ENCODE peak calls at places on chromosomes 12 and 14, in seven cellular contexts. Y, E, Q, U, I, W and C are unnamed samples.

GRCh38 chr12:89236237-89236636 is 116.1 kb downstream of the DUSP6 start:
- DNase-seq in Y (no peak), E (peak), Q (peak), U (no peak), I (no peak), W (peak), C (no peak)

GRCh38 chr12:132776816-132777568 is 15.4 kb upstream of the ANKLE2 start:
- DNase-seq in Y (no peak), E (peak), Q (no peak), U (no peak), I (no peak), W (peak), C (no peak)

GRCh38 chr14:29421156-29421728 is 506.4 kb downstream of the PRKD1 start:
- DNase-seq in Y (no peak), E (no peak), Q (no peak), U (no peak), I (no peak), W (no peak), C (no peak)

GRCh38 chr12:38543151-38543550 is 226.6 kb downstream of the ALG10B start:
- DNase-seq in Y (no peak), E (no peak), Q (peak), U (no peak), I (no peak), W (no peak), C (no peak)

GRCh38 chr14:47273939-47274338 is 401.5 kb downstream of the MDGA2 start:
- DNase-seq in Y (no peak), E (no peak), Q (no peak), U (no peak), I (no peak), W (no peak), C (no peak)

GRCh38 chr12:30828686-30829085 is 73.9 kb upstream of the CAPRIN2 start:
- DNase-seq in Y (no peak), E (no peak), Q (no peak), U (no peak), I (no peak), W (no peak), C (no peak)

GRCh38 chr12:14723763-14724162 is 27.4 kb upstream of the GUCY2C start:
- DNase-seq in Y (peak), E (peak), Q (peak), U (no peak), I (no peak), W (peak), C (peak)

GRCh38 chr14:101062065-101062450 is 158.5 kb upstream of the RTL1 start:
- DNase-seq in Y (no peak), E (no peak), Q (no peak), U (peak), I (peak), W (no peak), C (no peak)

GRCh38 chr12:65779946-65780345 is 44.3 kb upstream of the HMGA2 start:
- DNase-seq in Y (no peak), E (no peak), Q (no peak), U (no peak), I (no peak), W (no peak), C (no peak)

GRCh38 chr12:109758406-109759075 is 44.9 kb downstream of the FAM222A start:
- DNase-seq in Y (no peak), E (no peak), Q (no peak), U (peak), I (no peak), W (no peak), C (no peak)

GRCh38 chr12:122166422-122167327 is 7.3 kb downstream of the IL31 start:
- DNase-seq in Y (no peak), E (no peak), Q (no peak), U (no peak), I (peak), W (no peak), C (no peak)

GRCh38 chr14:68740798-68741480 is 51.9 kb downstream of the ZFP36L1 start:
- DNase-seq in Y (no peak), E (no peak), Q (no peak), U (no peak), I (no peak), W (no peak), C (no peak)
- TF ChIP-seq CTCF in Y (no peak), E (no peak), Q (no peak), U (no peak), I (no peak), W (no peak), C (no peak)

GRCh38 chr12:45213107-45213506 is 2.8 kb upstream of the ANO6 start:
- DNase-seq in Y (no peak), E (no peak), Q (no peak), U (no peak), I (no peak), W (no peak), C (no peak)

GRCh38 chr12:45215419-45216296 is at the start of gene ANO6:
- DNase-seq in Y (peak), E (peak), Q (peak), U (peak), I (peak), W (peak), C (peak)

GRCh38 chr12:45214071-45214470 is 1.8 kb upstream of the ANO6 start:
- DNase-seq in Y (no peak), E (no peak), Q (no peak), U (no peak), I (no peak), W (no peak), C (no peak)

GRCh38 chr12:45216297-45216982 is 545 bp downstream of the ANO6 start:
- DNase-seq in Y (no peak), E (peak), Q (peak), U (no peak), I (peak), W (peak), C (peak)

DNA sequence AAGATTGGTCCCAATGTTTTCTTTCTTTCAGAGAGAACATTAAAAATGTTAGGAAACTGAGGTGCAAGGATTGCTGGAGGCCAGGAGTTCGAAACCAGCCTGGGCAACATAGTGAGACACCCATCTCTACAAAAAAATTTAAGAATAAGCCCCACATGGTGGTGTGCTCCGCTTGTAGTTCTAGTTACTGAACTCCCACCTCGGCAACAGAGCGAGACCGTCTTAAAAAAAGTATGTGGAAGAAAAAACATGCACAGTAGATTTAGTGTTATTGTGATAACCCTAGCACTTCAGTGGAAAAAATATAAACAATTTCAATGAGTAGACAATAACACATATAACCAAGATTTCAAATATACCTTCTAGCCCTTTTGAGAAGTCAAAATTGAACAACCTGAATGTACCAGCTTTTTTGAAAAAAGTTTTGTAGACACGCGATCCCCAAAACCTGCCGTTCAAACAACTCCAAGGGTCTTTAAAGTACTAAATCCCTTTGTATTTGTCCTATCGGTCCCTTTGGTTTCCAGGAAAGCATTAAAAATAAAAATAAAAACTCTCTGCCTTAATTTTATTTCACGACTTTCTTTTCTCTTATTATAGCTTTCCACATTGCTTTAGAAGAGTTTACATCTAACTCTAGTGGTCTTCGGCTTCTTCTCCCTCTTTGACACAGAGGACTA is 1.0 kb upstream of the ANO6 start:
- DNase-seq in Y (no peak), E (peak), Q (no peak), U (no peak), I (no peak), W (peak), C (no peak)
- TF ChIP-seq CTCF in Y (no peak), E (no peak), Q (no peak), U (no peak), I (no peak), W (no peak), C (no peak)

GRCh38 chr14:97944380-97944779 is 1147.2 kb downstream of the VRK1 start:
- DNase-seq in Y (no peak), E (no peak), Q (no peak), U (no peak), I (no peak), W (no peak), C (no peak)

GRCh38 chr14:97943619-97944018 is 1146.4 kb downstream of the VRK1 start:
- DNase-seq in Y (no peak), E (no peak), Q (no peak), U (no peak), I (no peak), W (no peak), C (no peak)

GRCh38 chr14:97946291-97946690 is 1149.1 kb downstream of the VRK1 start:
- DNase-seq in Y (no peak), E (no peak), Q (no peak), U (no peak), I (no peak), W (no peak), C (peak)

GRCh38 chr14:97948841-97949240 is 1151.7 kb downstream of the VRK1 start:
- DNase-seq in Y (no peak), E (no peak), Q (no peak), U (no peak), I (no peak), W (no peak), C (no peak)
- TF ChIP-seq CTCF in Y (no peak), E (no peak), Q (no peak), U (no peak), I (no peak), W (no peak), C (no peak)

GRCh38 chr14:45678163-45678562 is 425.2 kb upstream of the MIS18BP1 start:
- DNase-seq in Y (no peak), E (no peak), Q (no peak), U (no peak), I (no peak), W (peak), C (no peak)
- TF ChIP-seq CTCF in Y (no peak), E (no peak), Q (no peak), U (no peak), I (no peak), W (no peak), C (no peak)

GRCh38 chr14:106789318-106789717 is 1262.9 kb downstream of the TMEM121 start:
- DNase-seq in Y (no peak), E (no peak), Q (no peak), U (no peak), I (no peak), W (no peak), C (no peak)

GRCh38 chr14:106788534-106788933 is 1262.2 kb downstream of the TMEM121 start:
- DNase-seq in Y (no peak), E (no peak), Q (no peak), U (no peak), I (no peak), W (no peak), C (no peak)

GRCh38 chr14:106792543-106792942 is 1266.2 kb downstream of the TMEM121 start:
- DNase-seq in Y (no peak), E (no peak), Q (no peak), U (no peak), I (no peak), W (no peak), C (no peak)

GRCh38 chr14:106786697-106787096 is 1260.3 kb downstream of the TMEM121 start:
- DNase-seq in Y (no peak), E (no peak), Q (no peak), U (no peak), I (no peak), W (no peak), C (no peak)

GRCh38 chr14:106790189-106791036 is 1264.0 kb downstream of the TMEM121 start:
- DNase-seq in Y (no peak), E (no peak), Q (peak), U (no peak), I (no peak), W (peak), C (no peak)
- TF ChIP-seq CTCF in Y (peak), E (peak), Q (peak), U (peak), I (no peak), W (peak), C (no peak)

GRCh38 chr12:113069751-113070116 is 13.2 kb downstream of the DTX1 start:
- DNase-seq in Y (no peak), E (no peak), Q (no peak), U (no peak), I (no peak), W (no peak), C (no peak)
- TF ChIP-seq CTCF in Y (no peak), E (no peak), Q (no peak), U (no peak), I (no peak), W (no peak), C (no peak)

GRCh38 chr12:99810718-99811593 is 163.4 kb downstream of the GARIN6 start:
- DNase-seq in Y (no peak), E (peak), Q (peak), U (no peak), I (no peak), W (peak), C (no peak)
- TF ChIP-seq CTCF in Y (no peak), E (peak), Q (peak), U (peak), I (peak), W (peak), C (peak)

DNA sequence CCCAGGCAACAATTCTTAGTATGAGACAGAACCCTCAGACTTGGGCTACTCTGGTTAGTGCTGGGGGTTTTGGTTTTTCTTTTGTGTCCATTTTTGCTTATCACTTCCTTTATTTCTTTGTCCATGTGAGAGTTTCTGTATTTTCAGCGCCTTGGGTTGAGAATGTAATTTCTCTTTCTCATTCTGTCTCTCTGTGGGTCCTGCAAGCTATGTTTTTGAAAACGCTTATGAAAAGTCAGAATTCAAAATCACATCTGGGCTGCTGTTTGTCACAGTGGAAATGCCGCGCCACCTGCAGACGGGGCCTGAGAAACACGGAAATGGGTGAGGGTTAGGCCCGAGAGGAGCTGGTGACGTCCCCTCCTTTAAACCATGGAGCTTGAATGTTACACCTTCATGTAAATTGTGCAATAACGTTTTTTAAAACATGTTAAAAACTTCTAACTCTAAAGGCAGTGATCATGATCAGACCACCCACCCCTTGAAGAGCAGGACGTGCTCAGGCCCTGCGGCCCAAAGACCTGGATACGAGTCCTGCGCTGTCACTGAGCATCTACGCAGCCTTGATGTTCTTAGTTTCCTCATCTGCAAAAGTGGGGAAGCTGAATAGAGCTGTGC is 26.1 kb downstream of the JDP2 start:
- DNase-seq in Y (no peak), E (no peak), Q (no peak), U (no peak), I (no peak), W (no peak), C (no peak)
- TF ChIP-seq CTCF in Y (no peak), E (no peak), Q (no peak), U (no peak), I (no peak), W (no peak), C (no peak)

GRCh38 chr12:41368006-41368405 is 179.9 kb downstream of the PDZRN4 start:
- DNase-seq in Y (no peak), E (peak), Q (no peak), U (no peak), I (no peak), W (no peak), C (no peak)
- TF ChIP-seq CTCF in Y (peak), E (peak), Q (peak), U (no peak), I (peak), W (peak), C (peak)